ENCODE peak calls at places on chromosomes 11 and 22, in eight cellular contexts. C, Z, A, T, E, W, L and V are unnamed samples.

GRCh38 chr22:31556627-31557203 is 60.4 kb downstream of the SFI1 start:
- DNase-seq in C (no peak), Z (peak; percentile 43), A (peak; percentile 31), T (no peak), E (peak; percentile 44), W (peak; percentile 22), L (peak; percentile 47), V (no peak)

GRCh38 chr11:12027844-12028243 is 19.4 kb upstream of the DKK3 start:
- DNase-seq in C (no peak), Z (no peak), A (no peak), T (no peak), E (no peak), W (no peak), L (no peak), V (no peak)

GRCh38 chr11:105612766-105613165 is 2.9 kb downstream of the GRIA4 start:
- DNase-seq in C (no peak), Z (peak; percentile 24), A (no peak), T (no peak), E (no peak), W (peak; percentile 31), L (no peak), V (no peak)

GRCh38 chr11:35065566-35065965 is 73.4 kb upstream of the CD44 start:
- DNase-seq in C (no peak), Z (no peak), A (peak; percentile 43), T (no peak), E (peak; percentile 88), W (no peak), L (no peak), V (no peak)

GRCh38 chr11:16126361-16126760 is 230.0 kb downstream of the SOX6 start:
- DNase-seq in C (no peak), Z (no peak), A (no peak), T (no peak), E (no peak), W (peak; percentile 85), L (no peak), V (peak; percentile 70)

GRCh38 chr11:32821917-32822560 is 7.7 kb upstream of the PRRG4 start:
- DNase-seq in C (no peak), Z (no peak), A (no peak), T (no peak), E (no peak), W (no peak), L (no peak), V (no peak)

GRCh38 chr22:37501610-37502341 is 15.6 kb upstream of the MFNG start:
- DNase-seq in C (no peak), Z (no peak), A (peak; percentile 80), T (no peak), E (peak; percentile 81), W (peak; percentile 72), L (peak; percentile 90), V (peak; percentile 57)

GRCh38 chr11:78168539-78169477 is 19.6 kb downstream of the KCTD21 start:
- DNase-seq in C (no peak), Z (no peak), A (no peak), T (no peak), E (peak; percentile 91), W (no peak), L (peak; percentile 31), V (no peak)

GRCh38 chr22:36201630-36202312 is at the start of gene APOL4:
- DNase-seq in C (no peak), Z (peak; percentile 50), A (no peak), T (no peak), E (peak; percentile 60), W (peak; percentile 78), L (peak; percentile 32), V (no peak)

GRCh38 chr11:86818466-86819282 is 18.3 kb downstream of the PRSS23 start:
- DNase-seq in C (no peak), Z (peak; percentile 72), A (no peak), T (no peak), E (peak; percentile 77), W (peak; percentile 47), L (peak; percentile 75), V (peak; percentile 74)

GRCh38 chr11:45087761-45088160 is 58.7 kb upstream of the PRDM11 start:
- DNase-seq in C (no peak), Z (no peak), A (no peak), T (no peak), E (no peak), W (no peak), L (no peak), V (no peak)

GRCh38 chr22:35206889-35207288 is 50.4 kb upstream of the HMGXB4 start:
- DNase-seq in C (no peak), Z (no peak), A (no peak), T (no peak), E (no peak), W (no peak), L (no peak), V (no peak)

GRCh38 chr22:26891431-26891830 is 234.0 kb downstream of the MIAT start:
- DNase-seq in C (no peak), Z (no peak), A (no peak), T (no peak), E (no peak), W (no peak), L (no peak), V (no peak)

GRCh38 chr11:72970557-72971118 is 156.4 kb downstream of the ATG16L2 start:
- DNase-seq in C (no peak), Z (no peak), A (no peak), T (no peak), E (no peak), W (no peak), L (no peak), V (no peak)